ENCODE peak calls at places on chromosomes 12 and 14, in four cellular contexts. M is HepG2, P is GM12878, U is H1. X is an unnamed sample.

GRCh38 chr12:41514907-41515306 is 326.8 kb downstream of the PDZRN4 start:
- DNase-seq in P (no peak), U (no peak), M (no peak), X (no peak)

GRCh38 chr14:62143235-62143634 is 381.0 kb downstream of the SNAPC1 start:
- DNase-seq in M (no peak), U (no peak), P (no peak), X (no peak)

GRCh38 chr14:67999693-68000384 is 180.3 kb downstream of the RAD51B start:
- DNase-seq in U (no peak), M (no peak), P (no peak), X (no peak)

GRCh38 chr12:51156366-51156765 is 16.6 kb downstream of the TFCP2 start:
- DNase-seq in P (no peak), M (no peak), U (no peak), X (no peak)

GRCh38 chr12:45439039-45439438 is 223.1 kb downstream of the ANO6 start:
- DNase-seq in M (no peak), U (no peak), P (no peak), X (no peak)

GRCh38 chr12:45605624-45606023 is 123.9 kb upstream of the ARID2 start:
- DNase-seq in M (no peak), U (no peak), P (no peak), X (no peak)

GRCh38 chr12:82910246-82910893 is 223.7 kb downstream of the TMTC2 start:
- DNase-seq in P (no peak), U (no peak), M (no peak), X (no peak)

GRCh38 chr12:122111070-122111750 is 32.7 kb downstream of the MLXIP start:
- DNase-seq in M (no peak), P (no peak), U (no peak), X (no peak)

GRCh38 chr12:124506145-124506831 is 61.1 kb downstream of the NCOR2 start:
- DNase-seq in P (no peak), M (no peak), U (no peak), X (peak; percentile 34)

GRCh38 chr12:911191-911826 is 38.2 kb downstream of the RAD52 start:
- DNase-seq in U (no peak), M (no peak), P (no peak), X (peak; percentile 25)

GRCh38 chr12:65818454-65819382 is 5.6 kb upstream of the HMGA2 start:
- DNase-seq in U (no peak), P (no peak), M (no peak), X (no peak)

GRCh38 chr12:110742718-110743570 is at the start of gene PPP1CC:
- DNase-seq in M (peak; percentile 88), U (peak; percentile 77), P (peak; percentile 48), X (peak; percentile 94)

GRCh38 chr12:48602192-48602989 is 32.5 kb upstream of the LALBA start:
- DNase-seq in U (no peak), M (peak; percentile 2), P (no peak), X (no peak)

GRCh38 chr14:65824285-65824977 is 411.9 kb downstream of the FUT8 start:
- DNase-seq in M (peak; percentile 57), P (peak; percentile 34), U (no peak), X (peak; percentile 54)

GRCh38 chr14:96162265-96162664 is 42.4 kb upstream of the BDKRB2 start:
- DNase-seq in P (no peak), U (no peak), M (no peak), X (no peak)

GRCh38 chr12:50112456-50113218 is 601 bp downstream of the COX14 start:
- DNase-seq in M (peak; percentile 49), U (peak; percentile 13), P (no peak), X (peak; percentile 56)

GRCh38 chr12:55671746-55672145 is 35.1 kb downstream of the OR10P1 start:
- DNase-seq in P (no peak), U (no peak), M (no peak), X (no peak)

GRCh38 chr14:63857467-63858030 is 4.7 kb downstream of the SYNE2 start:
- DNase-seq in U (no peak), M (no peak), P (no peak), X (no peak)

GRCh38 chr14:28157887-28158791 is 608.4 kb upstream of the FOXG1 start:
- DNase-seq in U (no peak), M (no peak), P (no peak), X (no peak)

GRCh38 chr14:105532111-105532623 is 5.8 kb downstream of the TMEM121 start:
- DNase-seq in M (no peak), U (no peak), P (no peak), X (no peak)

GRCh38 chr12:12872139-12872933 is 19.0 kb upstream of the GPRC5A start:
- DNase-seq in M (peak; percentile 46), P (no peak), U (no peak), X (no peak)

GRCh38 chr14:90336985-90337384 is 5.2 kb upstream of the NRDE2 start:
- DNase-seq in P (no peak), U (no peak), M (no peak), X (no peak)

GRCh38 chr12:131525795-131526508 is 184.9 kb upstream of the SFSWAP start:
- DNase-seq in P (no peak), U (no peak), M (no peak), X (no peak)

GRCh38 chr12:108629824-108630476 is 3.7 kb downstream of the SELPLG start:
- DNase-seq in M (peak; percentile 21), U (no peak), P (no peak), X (peak; percentile 83)

GRCh38 chr14:83923836-83924235 is 1606.1 kb upstream of the FLRT2 start:
- DNase-seq in P (no peak), U (no peak), M (no peak), X (no peak)

GRCh38 chr12:100554608-100555077 is 18.8 kb upstream of the GAS2L3 start:
- DNase-seq in M (peak; percentile 88), U (no peak), P (no peak), X (peak; percentile 53)

GRCh38 chr12:79086546-79086945 is 222.0 kb downstream of the SYT1 start:
- DNase-seq in U (no peak), P (no peak), M (no peak), X (no peak)

GRCh38 chr12:115697341-115697740 is 580.2 kb downstream of the MED13L start:
- DNase-seq in M (no peak), U (no peak), P (no peak), X (no peak)

GRCh38 chr12:94183702-94184379 is 35.5 kb downstream of the PLXNC1 start:
- DNase-seq in P (no peak), M (peak; percentile 97), U (no peak), X (no peak)

GRCh38 chr12:64699504-64700115 is 59.6 kb downstream of the GNS start:
- DNase-seq in P (no peak), U (no peak), M (no peak), X (no peak)

GRCh38 chr14:71711131-71711530 is 221.1 kb upstream of the RGS6 start:
- DNase-seq in M (no peak), P (no peak), U (no peak), X (no peak)

GRCh38 chr12:100058482-100059029 is 73.8 kb upstream of the ANKS1B start:
- DNase-seq in M (no peak), U (no peak), P (no peak), X (peak; percentile 9)

DNA sequence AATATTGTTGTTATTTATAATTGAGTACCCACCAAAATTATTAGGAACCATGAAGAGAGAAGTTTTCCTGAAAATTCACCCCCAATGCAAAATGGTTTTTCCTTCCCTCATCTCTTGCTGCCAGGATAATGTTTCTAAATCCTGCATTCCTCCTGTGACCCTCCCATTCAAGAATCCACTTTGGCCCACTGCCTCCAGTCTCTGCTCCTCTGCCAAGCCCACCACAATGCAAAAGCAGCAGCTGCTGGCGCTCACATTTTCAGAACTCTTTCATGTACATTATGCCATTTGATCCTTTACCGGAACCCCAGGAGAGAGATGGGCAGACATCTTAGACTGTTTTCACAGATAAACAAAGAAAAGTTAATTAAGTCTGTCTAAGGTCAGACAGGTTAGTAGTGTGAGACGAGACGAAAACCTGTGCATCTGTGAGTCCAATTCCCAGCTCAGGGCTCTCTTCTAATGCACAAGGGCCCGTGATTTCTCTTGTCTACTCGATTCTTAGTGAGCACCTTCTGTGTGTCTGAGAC is 12.9 kb downstream of the LRIG3 start:
- DNase-seq in U (no peak), P (no peak), M (no peak), X (no peak)
- TF ChIP-seq EZH2 in U (no peak), P (no peak), M (no peak), X (no peak)

DNA sequence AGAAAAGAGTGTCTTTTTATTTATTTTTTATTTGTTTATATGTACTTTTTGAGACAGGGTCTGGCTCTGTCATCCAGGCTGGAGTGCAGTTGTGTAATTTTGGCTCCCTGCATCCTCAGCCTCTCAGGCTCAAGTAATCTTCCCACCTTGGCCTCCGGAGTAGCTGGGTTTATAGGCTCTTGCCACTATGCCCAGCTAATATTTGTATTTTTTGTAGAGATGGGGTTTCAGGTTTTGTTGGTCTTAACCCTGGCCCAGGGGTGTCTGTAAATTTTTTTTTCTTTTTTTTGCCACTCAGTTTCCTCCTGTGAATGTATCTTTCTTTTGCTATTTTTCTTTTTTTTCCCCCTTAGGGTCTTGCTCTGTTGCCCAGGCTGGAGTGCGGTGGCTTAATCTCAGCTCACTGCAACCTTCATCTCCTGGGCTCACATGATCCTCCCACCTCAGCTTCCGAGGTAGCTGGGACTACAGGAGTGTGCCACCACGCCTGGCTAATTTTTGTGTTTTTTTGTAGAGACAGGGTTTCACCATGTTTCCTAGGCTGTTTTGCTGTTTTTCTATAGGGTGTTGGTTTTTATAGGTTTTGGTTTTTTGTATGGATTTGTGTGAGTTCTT is 11.0 kb downstream of the RCOR1 start:
- DNase-seq in M (no peak), U (no peak), P (no peak), X (no peak)
- TF ChIP-seq TAF1 in M (no peak), U (no peak), P (no peak), X (no peak)

DNA sequence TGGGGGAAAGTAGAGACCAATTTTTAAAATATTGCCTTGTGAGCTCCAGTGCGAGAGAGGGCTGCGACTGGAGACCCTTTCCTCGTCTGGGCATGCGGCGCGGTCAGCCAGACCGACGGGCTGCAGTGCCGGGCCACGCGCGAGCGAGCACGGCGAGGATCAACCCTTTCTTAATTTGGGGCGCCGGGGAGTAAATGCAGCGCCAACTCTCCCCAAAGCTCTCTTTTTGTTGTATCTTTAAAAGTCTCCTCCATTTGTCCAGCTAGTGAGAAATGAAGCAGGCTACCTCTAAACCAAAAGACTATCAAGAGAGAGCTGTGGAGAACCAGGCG is 1.5 kb downstream of the SIX1 start:
- DNase-seq in P (no peak), M (no peak), U (no peak), X (no peak)
- TF ChIP-seq EZH2 in P (no peak), M (no peak), U (peak; percentile 89), X (no peak)

DNA sequence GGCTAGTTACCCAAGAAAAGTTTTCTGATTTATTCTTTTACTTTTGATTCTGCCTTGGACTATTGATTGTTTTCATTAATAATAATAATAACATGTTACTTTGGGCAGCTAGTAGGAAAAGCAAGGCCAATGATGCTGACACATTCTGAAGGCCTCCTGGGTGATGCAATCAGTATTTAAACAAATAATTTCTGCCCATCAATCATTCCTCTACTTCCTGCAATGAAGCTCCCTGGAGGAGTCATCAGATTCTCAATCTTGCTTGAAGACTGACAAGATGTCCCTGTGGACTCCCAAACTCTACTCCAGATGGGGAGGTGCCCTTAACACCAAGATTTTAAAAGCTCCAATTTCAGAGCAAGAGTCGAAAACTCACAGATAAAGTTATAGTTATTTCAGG is at the start of gene SPX:
- DNase-seq in U (no peak), P (no peak), M (peak; percentile 6), X (no peak)
- TF ChIP-seq TAF1 in U (no peak), P (no peak), M (no peak), X (no peak)

DNA sequence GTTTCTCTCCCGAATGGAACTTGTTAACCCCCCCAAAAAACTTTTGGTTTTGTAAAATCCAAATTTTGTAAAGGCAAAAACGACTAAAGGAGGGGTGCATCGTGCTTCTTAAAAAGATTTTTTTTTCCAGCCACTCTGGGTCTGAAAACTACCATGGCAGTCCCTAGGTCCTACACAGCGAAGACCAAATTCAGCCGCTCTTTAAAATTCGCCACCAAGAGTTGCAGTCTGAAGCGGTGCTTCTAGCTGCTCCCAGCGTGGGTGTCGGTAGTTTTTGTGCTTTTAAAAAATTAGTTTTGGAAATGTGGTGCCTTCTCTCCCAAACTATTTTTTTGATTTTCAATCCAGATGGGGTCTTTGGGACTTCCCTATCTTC is 890 bp upstream of the GSC start:
- DNase-seq in U (no peak), M (no peak), P (no peak), X (no peak)
- TF ChIP-seq EZH2 in U (no peak), M (no peak), P (no peak), X (no peak)

X was measured in K562.